ENCODE peak calls at places on chromosomes 5 and 9, in nine cellular contexts. Z is glutamatergic neuron, L is spleen, X is GM23338, J is nephron progenitor cell, H is breast epithelium, S is activated B cell treated with CpG ODN at 0.5 μM for 24 hours, Q is Calu3, C is fibroblast of mammary gland. B is an unnamed sample.

GRCh38 chr5:146772881-146773440 is 105.6 kb downstream of the PPP2R2B start:
- DNase-seq in Q (no peak), J (no peak), L (no peak), X (no peak), Z (no peak), H (no peak), S (no peak), C (no peak), B (no peak)

GRCh38 chr5:96256795-96257470 is 176.1 kb downstream of the PCSK1 start:
- DNase-seq in C (peak), X (peak), L (no peak), Q (no peak), H (no peak), Z (peak), S (no peak), J (peak), B (peak)

GRCh38 chr5:55303238-55303690 is 4.2 kb downstream of the DHX29 start:
- DNase-seq in S (no peak), Z (no peak), J (no peak), L (no peak), X (no peak), C (peak), H (no peak), Q (peak), B (peak)

GRCh38 chr9:97373311-97373710 is 38.6 kb upstream of the TDRD7 start:
- DNase-seq in J (no peak), X (no peak), S (no peak), C (no peak), Q (no peak), H (no peak), Z (no peak), L (no peak), B (no peak)

GRCh38 chr9:130444565-130445221 is at the start of gene ASS1:
- DNase-seq in Z (no peak), Q (peak), L (no peak), J (peak), H (peak), X (peak), S (peak), C (no peak), B (no peak)

GRCh38 chr5:140111859-140112551 is 1.9 kb upstream of the PURA start:
- DNase-seq in L (no peak), S (no peak), X (no peak), J (peak), C (no peak), Q (no peak), Z (no peak), H (no peak), B (no peak)

GRCh38 chr5:31847354-31847753 is 208.4 kb downstream of the PDZD2 start:
- DNase-seq in X (no peak), Z (no peak), J (no peak), C (no peak), S (no peak), L (no peak), Q (no peak), H (no peak), B (no peak)

GRCh38 chr5:133467712-133468463 is 144.5 kb downstream of the FSTL4 start:
- DNase-seq in J (peak), S (no peak), X (no peak), Q (no peak), H (no peak), L (no peak), C (no peak), Z (no peak), B (no peak)

GRCh38 chr9:93183106-93183662 is 755 bp upstream of the WNK2 start:
- DNase-seq in H (no peak), Z (no peak), Q (no peak), L (no peak), S (no peak), X (no peak), J (no peak), C (no peak), B (no peak)

GRCh38 chr5:160486573-160486972 is 64.9 kb downstream of the PTTG1 start:
- DNase-seq in Q (no peak), J (no peak), X (no peak), L (no peak), H (no peak), C (no peak), S (no peak), Z (no peak), B (no peak)

GRCh38 chr5:171537463-171537862 is 118.0 kb downstream of the FGF18 start:
- DNase-seq in Q (no peak), Z (no peak), X (no peak), C (peak), H (no peak), L (no peak), J (no peak), S (no peak), B (no peak)

GRCh38 chr5:141182248-141182647 is at the start of gene PCDHB16:
- DNase-seq in J (peak), Q (no peak), X (peak), H (no peak), Z (peak), S (no peak), L (no peak), C (peak), B (peak)

GRCh38 chr5:79562351-79563246 is 48.7 kb upstream of the HOMER1 start:
- DNase-seq in Q (no peak), Z (no peak), X (no peak), J (no peak), L (no peak), C (peak), S (no peak), H (no peak), B (peak)

GRCh38 chr5:143898381-143898780 is 86.4 kb downstream of the HMHB1 start:
- DNase-seq in J (no peak), S (no peak), Q (no peak), H (no peak), X (no peak), L (no peak), C (no peak), Z (no peak), B (no peak)

GRCh38 chr9:69229367-69229766 is 55.3 kb downstream of the TJP2 start:
- DNase-seq in L (no peak), X (peak), H (no peak), Q (no peak), C (no peak), Z (no peak), J (no peak), S (no peak), B (no peak)

GRCh38 chr9:16293610-16294009 is 576.9 kb downstream of the BNC2 start:
- DNase-seq in Q (no peak), J (no peak), X (no peak), C (no peak), L (no peak), H (no peak), Z (no peak), S (no peak), B (peak)

GRCh38 chr9:109863961-109864360 is 84.0 kb downstream of the PALM2AKAP2 start:
- DNase-seq in Z (no peak), J (no peak), X (no peak), C (no peak), H (no peak), S (no peak), L (no peak), Q (no peak), B (no peak)

GRCh38 chr5:163509288-163510040 is 4.0 kb downstream of the MAT2B start:
- DNase-seq in Q (peak), L (no peak), C (peak), X (peak), J (no peak), S (no peak), Z (no peak), H (no peak), B (peak)

GRCh38 chr9:125180876-125181275 is 8.7 kb downstream of the PPP6C start:
- DNase-seq in C (no peak), Q (no peak), S (no peak), L (no peak), J (no peak), Z (no peak), H (no peak), X (no peak), B (no peak)

GRCh38 chr9:125172351-125172750 is 17.3 kb downstream of the PPP6C start:
- DNase-seq in Q (no peak), X (no peak), L (no peak), H (no peak), C (peak), S (no peak), J (no peak), Z (no peak), B (peak)

GRCh38 chr9:125176632-125177031 is 13.0 kb downstream of the PPP6C start:
- DNase-seq in C (peak), Q (no peak), Z (no peak), L (no peak), H (no peak), X (no peak), S (no peak), J (no peak), B (peak)

GRCh38 chr9:125183054-125183453 is 6.5 kb downstream of the PPP6C start:
- DNase-seq in Q (no peak), J (no peak), C (no peak), X (no peak), H (no peak), S (no peak), Z (no peak), L (no peak), B (peak)

DNA sequence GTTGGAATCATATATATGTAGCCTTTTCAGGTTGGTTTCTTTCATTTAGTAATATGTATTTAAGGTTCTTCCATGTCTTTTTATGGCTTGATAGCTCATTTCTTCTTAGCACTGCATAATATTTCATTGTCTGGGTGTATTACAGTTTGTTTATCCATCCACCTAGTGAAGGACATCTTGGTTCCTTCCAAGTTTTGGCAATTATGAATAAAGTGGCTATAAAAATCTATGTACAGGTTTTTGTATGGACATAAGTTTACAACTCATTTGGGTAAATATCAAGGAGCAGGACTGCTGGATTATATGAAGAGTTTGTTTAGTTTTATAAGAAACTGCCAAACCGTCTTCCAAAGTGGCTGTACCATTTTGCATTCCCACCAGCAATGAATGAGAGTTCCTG is 11.7 kb downstream of the PPP6C start:
- DNase-seq in Z (no peak), X (no peak), S (no peak), J (no peak), C (no peak), L (no peak), H (no peak), Q (no peak), B (no peak)
- TF ChIP-seq CTCF in Z (no peak), X (no peak), S (no peak), J (no peak), C (no peak), L (no peak), H (no peak), Q (no peak), B (no peak)

GRCh38 chr9:94780516-94780950 is 54.0 kb downstream of the AOPEP start:
- DNase-seq in J (no peak), L (no peak), Z (no peak), S (no peak), X (no peak), H (no peak), C (no peak), Q (no peak), B (no peak)
- TF ChIP-seq CTCF in J (no peak), L (no peak), Z (no peak), S (no peak), X (no peak), H (no peak), C (no peak), Q (no peak), B (no peak)

DNA sequence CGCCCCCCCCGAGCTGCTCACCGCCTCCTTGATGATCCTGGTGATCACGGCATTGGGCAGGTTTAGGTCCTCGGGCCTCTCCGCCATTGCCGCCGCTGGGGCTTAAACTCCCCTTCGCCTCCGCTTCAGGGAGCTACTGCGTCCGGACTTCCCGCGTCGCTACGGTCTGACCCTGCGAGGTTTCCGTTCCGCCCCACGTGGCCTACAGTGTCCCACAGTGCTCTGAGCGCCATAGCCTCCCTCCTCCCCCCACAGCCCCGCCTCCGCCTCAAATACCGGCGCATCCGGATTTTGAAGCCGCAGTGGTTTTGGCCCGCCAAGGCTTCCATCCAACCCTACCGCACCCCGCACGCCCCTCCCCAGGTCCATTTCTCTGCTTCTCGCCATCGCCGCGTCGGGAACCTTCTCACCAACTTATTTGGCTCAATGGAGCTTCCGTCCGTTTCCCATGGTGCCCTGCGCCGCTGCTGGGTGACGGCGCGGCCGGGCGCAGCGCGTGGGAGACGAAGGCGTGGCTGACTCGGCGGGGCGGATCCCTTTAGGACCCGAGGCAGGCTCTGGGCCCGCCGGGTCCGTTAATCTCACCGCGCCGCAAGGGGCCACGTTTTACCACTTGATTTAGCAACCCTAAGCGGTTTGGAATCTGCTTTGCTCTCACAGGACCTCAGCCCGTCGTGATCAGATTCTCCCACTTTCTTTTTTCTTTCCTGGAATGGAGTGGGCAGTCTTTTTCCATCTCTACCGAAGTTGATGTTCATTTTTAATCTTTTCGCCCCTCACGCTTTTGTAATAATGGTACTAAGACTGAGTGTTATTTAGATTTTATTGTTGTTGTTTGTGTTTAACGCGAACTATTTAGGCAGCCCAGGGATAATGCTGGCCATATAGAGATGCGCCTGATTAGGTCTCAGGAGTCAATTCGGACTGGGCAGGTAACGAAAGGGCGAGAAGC is at the start of the genes C9orf43 and POLE3:
- DNase-seq in X (peak), S (peak), L (peak), J (peak), Z (peak), H (peak), Q (peak), C (peak), B (peak)
- TF ChIP-seq CTCF in X (no peak), S (no peak), L (peak), J (no peak), Z (no peak), H (peak), Q (no peak), C (no peak), B (no peak)

GRCh38 chr5:73218552-73219171 is 45.7 kb downstream of the TMEM174 start:
- DNase-seq in X (peak), C (peak), Q (peak), H (no peak), Z (no peak), J (no peak), L (no peak), S (no peak), B (peak)
- TF ChIP-seq CTCF in X (peak), C (peak), Q (peak), H (no peak), Z (peak), J (peak), L (no peak), S (no peak), B (peak)

GRCh38 chr5:60382761-60383160 is 317.2 kb downstream of the DEPDC1B start:
- DNase-seq in Q (peak), S (no peak), H (no peak), J (no peak), X (peak), L (no peak), C (peak), Z (no peak), B (peak)
- TF ChIP-seq CTCF in Q (no peak), S (no peak), H (no peak), J (no peak), X (peak), L (no peak), C (peak), Z (no peak), B (peak)